ENCODE peak calls at places on chromosomes 12 and 14, in ten cellular contexts. X is HepG2, F is heart left ventricle, T is mammary epithelial cell, Z is breast epithelium, C is left ventricle myocardium inferior, G is transverse colon, A is endodermal cell, Y is Peyer's patch, S is cardiac muscle cell. W is an unnamed sample. For H3K4me1, the result is how much of the 10 kb centered on the place peaks cover.

GRCh38 chr12:120199595-120200306 is 1.2 kb downstream of the RPLP0 start:
- DNase-seq in X (no peak), F (no peak), T (peak), Z (no peak), C (no peak), G (no peak), A (no peak), Y (no peak), S (peak), W (no peak)

GRCh38 chr14:64387232-64387737 is 868 bp upstream of the MTHFD1 start:
- DNase-seq in X (peak), F (no peak), T (peak), Z (no peak), C (no peak), G (no peak), A (no peak), Y (no peak), S (peak), W (no peak)

GRCh38 chr14:73248294-73248868 is 11.1 kb downstream of the PAPLN start:
- DNase-seq in X (no peak), F (no peak), T (peak), Z (no peak), C (no peak), G (no peak), A (no peak), Y (no peak), S (no peak), W (no peak)

GRCh38 chr12:2691340-2692111 is 103.2 kb upstream of the FKBP4 start:
- DNase-seq in X (no peak), F (no peak), T (no peak), Z (peak), C (no peak), G (peak), A (peak), Y (no peak), S (peak), W (peak)

GRCh38 chr14:61502459-61503093 is 181.2 kb downstream of the PRKCH start:
- DNase-seq in X (no peak), F (no peak), T (peak), Z (no peak), C (no peak), G (no peak), A (peak), Y (no peak), S (peak), W (no peak)

GRCh38 chr12:108211161-108211560 is 82.1 kb downstream of the WSCD2 start:
- DNase-seq in X (no peak), F (no peak), T (no peak), Z (no peak), C (no peak), G (no peak), A (no peak), Y (no peak), S (no peak), W (no peak)

GRCh38 chr12:86137936-86138335 is 118.3 kb downstream of the MGAT4C start:
- DNase-seq in X (no peak), F (no peak), T (peak), Z (no peak), C (no peak), G (no peak), A (no peak), Y (no peak), S (peak), W (no peak)

GRCh38 chr12:25962932-25963525 is 4.5 kb downstream of the RASSF8 start:
- DNase-seq in X (no peak), F (no peak), T (no peak), Z (no peak), C (no peak), G (no peak), A (no peak), Y (no peak), S (peak), W (no peak)

GRCh38 chr12:3132636-3133409 is 55.6 kb downstream of the TSPAN9 start:
- DNase-seq in X (no peak), F (peak), T (no peak), Z (no peak), C (peak), G (no peak), A (peak), Y (no peak), S (peak), W (no peak)

GRCh38 chr14:22748691-22749090 is 17.8 kb upstream of the OXA1L start:
- DNase-seq in X (no peak), F (no peak), T (no peak), Z (no peak), C (no peak), G (no peak), A (no peak), Y (no peak), S (no peak), W (no peak)

GRCh38 chr14:79728331-79728730 is 483.0 kb downstream of the DIO2 start:
- DNase-seq in X (no peak), F (no peak), T (no peak), Z (no peak), C (no peak), G (no peak), A (no peak), Y (no peak), S (no peak), W (no peak)

GRCh38 chr14:106879241-106879640 is 1352.9 kb downstream of the TMEM121 start:
- DNase-seq in X (peak), F (no peak), T (peak), Z (no peak), C (no peak), G (peak), A (no peak), Y (peak), S (no peak), W (peak)

GRCh38 chr14:69693145-69693544 is 73.8 kb upstream of the SRSF5 start:
- DNase-seq in X (no peak), F (no peak), T (no peak), Z (no peak), C (peak), G (peak), A (peak), Y (peak), S (peak), W (peak)

GRCh38 chr12:28024231-28024995 is 51.9 kb upstream of the PTHLH start:
- DNase-seq in X (no peak), F (no peak), T (peak), Z (no peak), C (no peak), G (no peak), A (no peak), Y (no peak), S (peak), W (no peak)

GRCh38 chr12:120254809-120255208 is 10.7 kb downstream of the PXN start:
- DNase-seq in X (no peak), F (no peak), T (no peak), Z (no peak), C (no peak), G (no peak), A (peak), Y (no peak), S (no peak), W (no peak)

GRCh38 chr12:20624718-20625117 is 70.4 kb upstream of the SLCO1C1 start:
- DNase-seq in X (peak), F (no peak), T (no peak), Z (no peak), C (no peak), G (no peak), A (peak), Y (no peak), S (peak), W (no peak)

GRCh38 chr14:53501361-53502320 is 348.5 kb upstream of the DDHD1 start:
- DNase-seq in X (no peak), F (no peak), T (no peak), Z (no peak), C (no peak), G (no peak), A (no peak), Y (no peak), S (peak), W (no peak)

DNA sequence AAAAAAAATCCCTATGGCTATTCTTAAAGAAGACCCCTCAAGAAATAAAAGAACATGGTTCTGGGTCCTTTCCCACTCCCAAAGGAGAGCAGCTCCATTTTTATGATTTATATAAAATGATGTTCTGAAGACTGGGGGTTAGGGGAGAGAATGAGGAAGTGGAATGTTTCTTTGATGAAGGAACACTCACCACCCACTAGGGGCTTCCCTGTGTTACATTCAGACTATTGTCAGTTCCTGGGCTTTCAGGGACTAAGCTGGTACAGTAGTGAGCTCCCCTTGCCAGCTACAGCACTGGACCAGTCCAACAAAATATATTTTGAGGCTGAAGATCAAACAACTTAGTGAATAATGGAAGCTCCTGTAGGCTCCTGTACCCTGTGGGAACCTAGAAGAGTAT is 98.9 kb downstream of the HMGA2 start:
- DNase-seq in X (no peak), F (no peak), T (no peak), Z (no peak), C (no peak), G (no peak), A (no peak), Y (no peak), S (no peak), W (no peak)
- TF ChIP-seq CTCF in X (no peak), F (no peak), T (peak), Z (no peak), C (no peak), G (no peak), A (peak), Y (no peak), S (no peak), W (no peak)

GRCh38 chr14:57933363-57933762 is 67.5 kb upstream of the SLC35F4 start:
- DNase-seq in X (no peak), F (no peak), T (no peak), Z (no peak), C (no peak), G (no peak), A (no peak), Y (no peak), S (no peak), W (no peak)

GRCh38 chr14:57930241-57930975 is 64.5 kb upstream of the SLC35F4 start:
- DNase-seq in X (no peak), F (no peak), T (no peak), Z (no peak), C (no peak), G (no peak), A (no peak), Y (no peak), S (no peak), W (no peak)

DNA sequence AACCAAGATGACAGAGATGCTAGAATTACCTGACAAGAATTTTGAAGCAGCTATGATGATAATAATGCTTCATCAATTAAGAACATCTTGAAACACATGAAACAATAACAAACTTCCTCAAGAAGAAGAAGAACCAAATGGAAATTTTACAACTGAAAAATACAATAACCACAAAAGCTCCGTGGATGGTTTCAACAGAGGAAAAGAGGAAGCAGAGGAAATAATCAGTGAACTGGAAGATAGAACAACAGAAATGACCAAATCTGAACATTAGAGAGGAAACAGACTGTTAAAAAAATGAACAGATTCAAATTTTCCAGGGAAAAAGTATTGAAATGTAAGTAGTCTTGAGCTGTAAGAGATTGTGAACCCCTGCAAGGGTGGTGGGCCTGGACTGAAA is 62.8 kb upstream of the SLC35F4 start:
- DNase-seq in X (no peak), F (no peak), T (no peak), Z (no peak), C (no peak), G (no peak), A (no peak), Y (no peak), S (no peak), W (no peak)
- H3K4me1 ChIP-seq in X (under half), F (under half), T (under half), Z (under half), C (under half), G (under half), A (under half), Y (under half), S (under half), W (under half)

GRCh38 chr14:74491952-74492351 is 1.2 kb downstream of the NPC2 start:
- DNase-seq in X (peak), F (no peak), T (peak), Z (no peak), C (no peak), G (no peak), A (peak), Y (peak), S (peak), W (no peak)
- TF ChIP-seq CTCF in X (peak), F (peak), T (peak), Z (no peak), C (peak), G (no peak), A (peak), Y (peak), S (peak), W (no peak)

DNA sequence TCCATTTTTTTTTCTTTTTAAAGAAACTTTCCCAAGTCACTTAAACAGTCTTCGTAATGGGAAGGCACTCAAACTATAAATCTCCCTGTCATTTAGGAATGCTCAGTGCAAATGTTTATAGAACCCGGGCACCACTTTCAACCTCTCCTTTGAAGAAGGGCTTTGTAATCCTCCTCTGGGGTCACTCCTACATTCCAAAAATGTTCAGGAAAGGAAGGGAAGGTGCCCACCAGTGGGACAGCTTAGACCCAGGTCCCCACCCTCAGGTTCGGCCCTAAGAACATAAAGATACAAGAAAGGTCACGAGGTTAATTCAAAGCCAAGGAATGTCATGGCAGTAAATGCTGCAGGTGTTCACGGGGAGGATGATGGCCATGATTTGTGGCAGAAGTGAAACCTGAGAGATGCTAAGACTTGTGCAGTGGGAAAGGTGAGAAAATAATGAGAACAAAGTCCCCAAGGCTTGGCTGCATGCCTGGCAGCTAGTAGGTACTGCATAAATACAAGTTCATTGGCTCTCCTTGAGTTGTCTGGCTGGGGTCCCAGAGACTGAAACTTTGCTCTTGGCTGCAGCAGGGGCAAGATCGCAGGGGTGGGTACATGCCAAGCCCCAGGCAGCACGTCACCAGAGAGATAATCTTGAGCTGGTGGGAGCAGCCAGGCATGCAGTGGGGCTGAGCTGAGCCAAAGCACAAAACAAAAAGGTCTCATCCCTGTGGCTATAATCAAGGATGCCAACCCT is 21.1 kb downstream of the KRT18 start:
- DNase-seq in X (peak), F (no peak), T (no peak), Z (no peak), C (peak), G (peak), A (no peak), Y (no peak), S (no peak), W (peak)
- H3K4me1 ChIP-seq in X (half or more), F (under half), T (under half), Z (under half), C (under half), G (under half), A (under half), Y (under half), S (under half), W (under half)

W was measured in mucosa of descending colon.